ENCODE peak calls at places on chromosomes 11 and 22, in eight cellular contexts. M is cardiac fibroblast, W is fibroblast of pulmonary artery, Z is RWPE1, F is neural crest cell, Q is endodermal cell, I is astrocyte of the cerebellum, X is HFFc6. U is an unnamed sample.

GRCh38 chr11:129951201-129951882 is 51.3 kb downstream of the PRDM10 start:
- DNase-seq in M (no peak), W (peak; percentile 22), Z (no peak), F (no peak), Q (no peak), I (no peak), X (no peak), U (no peak)

GRCh38 chr22:39545310-39546063 is 12.9 kb upstream of the RPS19BP1 start:
- DNase-seq in M (peak; percentile 45), W (peak; percentile 43), Z (peak; percentile 16), F (peak; percentile 76), Q (peak; percentile 95), I (no peak), X (no peak), U (no peak)

GRCh38 chr11:63871962-63872832 is 33.3 kb downstream of the MARK2 start:
- DNase-seq in M (peak; percentile 96), W (peak; percentile 94), Z (peak; percentile 70), F (peak; percentile 18), Q (peak; percentile 84), I (peak; percentile 59), X (peak; percentile 98), U (peak; percentile 85)

GRCh38 chr22:28019360-28019759 is 100.3 kb upstream of the PITPNB start:
- DNase-seq in M (peak; percentile 3), W (no peak), Z (no peak), F (no peak), Q (no peak), I (no peak), X (peak; percentile 25), U (no peak)

GRCh38 chr11:22875869-22876473 is 15.7 kb upstream of the CCDC179 start:
- DNase-seq in M (peak; percentile 92), W (peak; percentile 92), Z (peak; percentile 67), F (peak; percentile 69), Q (peak; percentile 85), I (peak; percentile 87), X (peak; percentile 82), U (peak; percentile 59)

GRCh38 chr11:29530961-29531360 is 485.9 kb downstream of the KCNA4 start:
- DNase-seq in M (no peak), W (no peak), Z (no peak), F (no peak), Q (no peak), I (no peak), X (no peak), U (no peak)

GRCh38 chr11:75403037-75403436 is 3.7 kb downstream of the RPS3 start:
- DNase-seq in M (no peak), W (no peak), Z (no peak), F (no peak), Q (no peak), I (no peak), X (no peak), U (no peak)

GRCh38 chr11:1083621-1084551 is 9.2 kb downstream of the MUC2 start:
- DNase-seq in M (no peak), W (no peak), Z (no peak), F (no peak), Q (no peak), I (no peak), X (no peak), U (no peak)

GRCh38 chr11:94128171-94128745 is 383 bp upstream of the PANX1 start:
- DNase-seq in M (no peak), W (no peak), Z (no peak), F (no peak), Q (no peak), I (no peak), X (no peak), U (peak; percentile 47)

GRCh38 chr11:19730373-19730772 is 17.7 kb downstream of the NAV2 start:
- DNase-seq in M (no peak), W (no peak), Z (no peak), F (no peak), Q (no peak), I (no peak), X (no peak), U (no peak)

GRCh38 chr11:86639172-86639571 is 33.2 kb downstream of the ME3 start:
- DNase-seq in M (no peak), W (no peak), Z (peak; percentile 13), F (no peak), Q (no peak), I (no peak), X (peak; percentile 49), U (no peak)

GRCh38 chr11:31643831-31644230 is 134.3 kb downstream of the ELP4 start:
- DNase-seq in M (peak; percentile 61), W (peak; percentile 53), Z (peak; percentile 4), F (no peak), Q (no peak), I (peak; percentile 35), X (peak; percentile 28), U (no peak)

GRCh38 chr11:33559567-33559966 is 141.1 kb downstream of the C11orf91 start:
- DNase-seq in M (no peak), W (no peak), Z (no peak), F (no peak), Q (no peak), I (no peak), X (no peak), U (no peak)
- TF ChIP-seq CTCF in M (no peak), W (no peak), Z (no peak), F (no peak), Q (no peak), I (no peak), X (no peak), U (no peak)

GRCh38 chr11:62622476-62622875 is 690 bp upstream of the B3GAT3 start:
- DNase-seq in M (no peak), W (no peak), Z (no peak), F (no peak), Q (no peak), I (no peak), X (no peak), U (no peak)

GRCh38 chr11:62632492-62632891 is 10.7 kb upstream of the B3GAT3 start:
- DNase-seq in M (no peak), W (no peak), Z (no peak), F (no peak), Q (no peak), I (no peak), X (no peak), U (no peak)

GRCh38 chr11:62621567-62622470 is at the start of gene B3GAT3:
- DNase-seq in M (peak; percentile 98), W (peak; percentile 98), Z (peak; percentile 99), F (peak; percentile 94), Q (peak; percentile 99), I (peak; percentile 95), X (peak; percentile 98), U (peak; percentile 98)

GRCh38 chr11:62627718-62628117 is 5.9 kb upstream of the B3GAT3 start:
- DNase-seq in M (no peak), W (no peak), Z (no peak), F (no peak), Q (no peak), I (no peak), X (no peak), U (no peak)
- TF ChIP-seq CTCF in M (no peak), W (peak; percentile 9), Z (no peak), F (no peak), Q (no peak), I (no peak), X (no peak), U (no peak)

GRCh38 chr22:37635157-37635556 is 4.3 kb upstream of the SH3BP1 start:
- DNase-seq in M (no peak), W (no peak), Z (no peak), F (no peak), Q (no peak), I (no peak), X (no peak), U (no peak)

GRCh38 chr22:37636949-37637273 is 2.6 kb upstream of the SH3BP1 start:
- DNase-seq in M (no peak), W (no peak), Z (no peak), F (no peak), Q (no peak), I (no peak), X (no peak), U (no peak)

GRCh38 chr22:37634505-37635002 is 4.9 kb upstream of the SH3BP1 start:
- DNase-seq in M (no peak), W (no peak), Z (no peak), F (no peak), Q (no peak), I (no peak), X (no peak), U (no peak)

GRCh38 chr22:37638351-37639069 is 959 bp upstream of the SH3BP1 start:
- DNase-seq in M (no peak), W (no peak), Z (no peak), F (no peak), Q (peak; percentile 77), I (no peak), X (no peak), U (no peak)

DNA sequence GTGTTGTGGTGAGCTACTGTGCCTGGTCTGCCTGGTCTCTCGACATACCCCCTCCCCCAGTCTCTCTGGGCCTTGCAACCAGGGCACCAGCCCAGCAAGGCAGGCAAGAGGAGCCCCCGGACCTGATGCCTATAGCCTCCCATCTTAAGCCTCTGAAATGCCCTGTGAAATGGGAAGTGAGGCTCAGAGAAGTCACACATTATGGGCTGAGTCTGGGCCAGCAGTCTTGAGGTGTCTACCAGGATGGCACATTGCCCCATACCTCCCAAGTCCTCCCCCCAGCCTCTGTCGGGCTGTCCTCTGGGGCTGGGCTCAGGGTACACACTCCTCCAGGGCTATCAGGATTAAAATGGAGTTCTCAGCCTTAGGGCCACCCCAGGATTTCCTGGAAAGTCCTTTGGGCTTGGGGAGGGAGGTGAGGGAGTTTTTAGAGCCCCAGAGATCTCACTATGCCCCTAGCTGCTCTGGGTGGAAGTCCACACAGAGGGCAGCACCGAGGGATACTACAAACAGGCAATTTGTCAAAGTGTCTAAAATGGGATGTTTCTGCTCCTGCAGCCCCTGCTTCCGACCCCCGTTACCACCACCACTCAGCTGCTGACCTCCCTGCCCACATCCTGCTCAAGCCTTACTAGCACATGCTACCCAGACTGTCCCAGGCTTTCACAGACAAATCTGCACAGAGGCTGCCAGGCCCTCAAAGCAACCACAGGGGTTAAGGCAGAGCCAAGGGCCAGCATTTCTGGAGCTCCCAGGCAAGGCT is 3.1 kb upstream of the SH3BP1 start:
- DNase-seq in M (peak; percentile 10), W (peak; percentile 68), Z (no peak), F (no peak), Q (no peak), I (peak; percentile 69), X (peak; percentile 80), U (no peak)
- TF ChIP-seq CTCF in M (peak; percentile 41), W (peak; percentile 51), Z (no peak), F (no peak), Q (peak; percentile 61), I (peak; percentile 64), X (peak; percentile 65), U (peak; percentile 22)

DNA sequence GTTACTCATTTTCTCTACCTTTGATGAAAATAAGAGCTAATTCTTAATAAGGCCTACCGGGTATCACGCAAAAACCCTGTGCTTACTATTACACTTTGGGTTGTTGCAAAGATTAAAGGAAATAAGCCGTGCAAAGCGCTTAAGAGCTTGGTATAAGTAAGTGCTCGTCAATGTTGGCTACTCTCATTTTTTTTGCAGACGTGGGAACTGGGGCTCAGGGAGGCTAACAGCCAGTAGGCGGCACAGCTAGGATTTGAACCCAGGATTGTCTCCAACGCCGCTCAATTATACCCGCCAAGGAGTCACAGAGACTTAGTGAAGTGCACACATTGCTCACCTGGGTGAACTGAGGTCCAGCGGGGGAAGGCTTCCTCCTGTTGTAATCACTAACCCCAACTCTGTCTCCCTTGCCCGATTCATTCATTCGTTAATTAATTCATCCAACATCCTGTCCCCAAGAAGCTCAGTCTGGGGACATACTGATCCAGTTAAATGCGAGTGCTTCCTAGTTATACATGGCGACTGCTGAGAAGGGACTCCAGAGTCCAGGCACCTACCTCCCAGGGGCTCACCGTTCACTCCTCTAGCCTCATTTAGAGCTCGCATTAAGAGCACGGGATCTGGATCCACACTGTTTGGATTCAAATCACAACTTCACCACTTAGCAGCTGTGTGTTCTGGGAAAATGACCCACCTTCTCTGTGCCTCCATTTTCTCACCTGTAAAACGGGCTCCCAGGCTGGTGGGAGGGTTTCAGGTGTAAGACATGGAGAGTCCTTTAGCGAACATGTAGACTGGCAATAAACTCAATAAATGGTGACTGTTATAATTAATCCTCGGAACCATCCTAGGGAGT is 869 bp upstream of the MTFP1 start:
- DNase-seq in M (peak; percentile 62), W (no peak), Z (no peak), F (peak; percentile 21), Q (peak; percentile 73), I (no peak), X (peak; percentile 24), U (no peak)
- TF ChIP-seq CTCF in M (no peak), W (peak; percentile 3), Z (no peak), F (no peak), Q (peak; percentile 40), I (no peak), X (peak; percentile 45), U (no peak)

U was measured in GM13976.